ENCODE peak calls at places on chromosome 5, in seven cellular contexts. Q is T follicular helper cell, Z is NCI-H187, I is AG04450, S is endothelial cell of umbilical vein, J is AG09319, C is pulmonary artery endothelial cell. T is an unnamed sample.

GRCh38 chr5:149837680-149838269 is 106.8 kb downstream of the PDE6A start:
- DNase-seq in Z (no peak), Q (no peak), C (peak; percentile 15), S (peak; percentile 47), I (peak; percentile 29), J (peak; percentile 34), T (no peak)

GRCh38 chr5:4101189-4101588 is 505.6 kb downstream of the IRX1 start:
- DNase-seq in I (no peak), Q (no peak), C (no peak), S (no peak), Z (no peak), J (no peak), T (no peak)

GRCh38 chr5:134177197-134178171 is 734 bp upstream of the SKP1 start:
- DNase-seq in Z (peak; percentile 82), Q (no peak), J (peak; percentile 35), S (peak; percentile 77), C (no peak), I (peak; percentile 48), T (no peak)

GRCh38 chr5:76709762-76710161 is 6.2 kb upstream of the F2R start:
- DNase-seq in C (no peak), Q (no peak), I (no peak), Z (no peak), S (no peak), J (peak; percentile 60), T (no peak)

GRCh38 chr5:128857061-128857677 is 108.1 kb upstream of the SLC27A6 start:
- DNase-seq in Q (no peak), J (no peak), Z (no peak), I (no peak), S (no peak), C (no peak), T (no peak)

GRCh38 chr5:82662340-82662739 is 384.2 kb upstream of the RPS23 start:
- DNase-seq in S (no peak), Z (no peak), Q (no peak), I (no peak), J (no peak), C (no peak), T (no peak)

GRCh38 chr5:6832994-6833393 is 119.8 kb downstream of the TENT4A start:
- DNase-seq in S (peak; percentile 11), Q (no peak), I (no peak), J (no peak), Z (no peak), C (no peak), T (no peak)

GRCh38 chr5:43270686-43271085 is 42.5 kb downstream of the HMGCS1 start:
- DNase-seq in S (no peak), C (no peak), Z (no peak), I (no peak), Q (no peak), J (no peak), T (no peak)

GRCh38 chr5:53983568-53984465 is 326.6 kb downstream of the ARL15 start:
- DNase-seq in C (no peak), J (no peak), S (no peak), Z (no peak), I (no peak), Q (no peak), T (no peak)

GRCh38 chr5:158384535-158385421 is 525.8 kb upstream of the CLINT1 start:
- DNase-seq in C (peak; percentile 15), Q (no peak), J (peak; percentile 89), S (peak; percentile 79), I (peak; percentile 75), Z (no peak), T (no peak)

GRCh38 chr5:94197970-94198369 is 420.4 kb downstream of the KIAA0825 start:
- DNase-seq in S (no peak), I (no peak), Z (no peak), J (no peak), Q (no peak), C (no peak), T (no peak)

GRCh38 chr5:37662789-37663475 is 176.9 kb downstream of the GDNF start:
- DNase-seq in C (no peak), J (no peak), Q (no peak), I (no peak), Z (no peak), S (no peak), T (no peak)

GRCh38 chr5:149829954-149830353 is 99.8 kb downstream of the PPARGC1B start:
- DNase-seq in Q (no peak), C (no peak), Z (no peak), S (no peak), J (no peak), I (no peak), T (no peak)

GRCh38 chr5:96297867-96298266 is 135.2 kb downstream of the PCSK1 start:
- DNase-seq in S (no peak), Z (no peak), I (peak; percentile 98), J (peak; percentile 96), Q (no peak), C (no peak), T (no peak)

GRCh38 chr5:138844812-138845513 is 30.2 kb downstream of the LRRTM2 start:
- DNase-seq in J (no peak), S (peak; percentile 74), Z (no peak), Q (no peak), C (peak; percentile 27), I (peak; percentile 46), T (no peak)

GRCh38 chr5:1547655-1548054 is 23.9 kb upstream of the LPCAT1 start:
- DNase-seq in S (no peak), J (no peak), I (no peak), Q (no peak), Z (no peak), C (no peak), T (no peak)

GRCh38 chr5:41843456-41844112 is 26.6 kb downstream of the OXCT1 start:
- DNase-seq in J (peak; percentile 38), Q (no peak), Z (no peak), S (peak; percentile 66), I (peak; percentile 48), C (peak; percentile 19), T (no peak)

GRCh38 chr5:77356740-77357139 is 135.4 kb downstream of the WDR41 start:
- DNase-seq in S (no peak), J (peak; percentile 46), I (peak; percentile 4), C (no peak), Q (no peak), Z (no peak), T (no peak)

GRCh38 chr5:1285141-1285540 is 9.7 kb downstream of the TERT start:
- DNase-seq in Z (no peak), S (no peak), J (no peak), C (no peak), I (no peak), Q (no peak), T (no peak)

GRCh38 chr5:115831163-115831768 is 10.1 kb downstream of the ATG12 start:
- DNase-seq in Q (no peak), S (peak; percentile 51), C (no peak), Z (no peak), J (no peak), I (no peak), T (no peak)

T was measured in effector memory CD4-positive, alpha-beta T cell.